ENCODE peak calls at places on chromosomes 5 and 9, in five cellular contexts. V, J, Y, H and B are unnamed samples.

GRCh38 chr5:179270581-179271300 is 74.5 kb downstream of the ADAMTS2 start:
- DNase-seq in V (peak), J (peak), Y (peak), H (peak), B (no peak)

GRCh38 chr5:172413601-172414000 is 40.7 kb downstream of the SH3PXD2B start:
- DNase-seq in V (no peak), J (no peak), Y (no peak), H (no peak), B (no peak)

GRCh38 chr5:174323878-174324281 is 278.4 kb downstream of the NSG2 start:
- DNase-seq in V (no peak), J (peak), Y (peak), H (no peak), B (peak)

GRCh38 chr5:11719888-11720481 is 184.3 kb downstream of the CTNND2 start:
- DNase-seq in V (no peak), J (peak), Y (no peak), H (peak), B (peak)

GRCh38 chr5:72920690-72921089 is 35.2 kb upstream of the FCHO2 start:
- DNase-seq in V (no peak), J (no peak), Y (peak), H (no peak), B (no peak)

GRCh38 chr9:123058834-123059233 is 25.4 kb downstream of the GPR21 start:
- DNase-seq in V (no peak), J (no peak), Y (peak), H (no peak), B (no peak)

GRCh38 chr5:176578391-176578808 is 29.3 kb downstream of the CDHR2 start:
- DNase-seq in V (no peak), J (peak), Y (peak), H (peak), B (peak)

GRCh38 chr9:100466171-100466827 is 6.7 kb upstream of the TMEFF1 start:
- DNase-seq in V (no peak), J (no peak), Y (no peak), H (no peak), B (no peak)

GRCh38 chr5:173989432-173990082 is 587 bp downstream of the C5orf47 start:
- DNase-seq in V (no peak), J (no peak), Y (no peak), H (no peak), B (no peak)

GRCh38 chr5:111200828-111201227 is 23.4 kb upstream of the CAMK4 start:
- DNase-seq in V (no peak), J (no peak), Y (no peak), H (no peak), B (no peak)

GRCh38 chr9:38380230-38380871 is 12.2 kb upstream of the ALDH1B1 start:
- DNase-seq in V (no peak), J (no peak), Y (peak), H (no peak), B (no peak)

GRCh38 chr5:93349613-93350012 is 231.4 kb downstream of the NR2F1-AS1 start:
- DNase-seq in V (no peak), J (no peak), Y (peak), H (no peak), B (no peak)

GRCh38 chr9:81390802-81391456 is 298.4 kb downstream of the TLE1 start:
- DNase-seq in V (no peak), J (no peak), Y (no peak), H (no peak), B (no peak)

GRCh38 chr9:95947118-95947517 is 71.6 kb downstream of the ERCC6L2 start:
- DNase-seq in V (no peak), J (no peak), Y (no peak), H (no peak), B (no peak)

GRCh38 chr9:27511771-27512170 is 12.3 kb upstream of the IFNK start:
- DNase-seq in V (no peak), J (no peak), Y (no peak), H (no peak), B (no peak)

GRCh38 chr5:40754381-40755092 is 1.2 kb downstream of the TTC33 start:
- DNase-seq in V (no peak), J (no peak), Y (peak), H (no peak), B (no peak)

GRCh38 chr9:123033352-123033751 is at the start of gene GPR21:
- DNase-seq in V (no peak), J (no peak), Y (no peak), H (no peak), B (no peak)

GRCh38 chr9:33225319-33226152 is 14.4 kb upstream of the SPINK4 start:
- DNase-seq in V (no peak), J (peak), Y (peak), H (peak), B (peak)

GRCh38 chr9:76873056-76873792 is 32.7 kb downstream of the PRUNE2 start:
- DNase-seq in V (no peak), J (no peak), Y (no peak), H (no peak), B (peak)

GRCh38 chr5:96427823-96428222 is 5.2 kb downstream of the PCSK1 start:
- DNase-seq in V (no peak), J (no peak), Y (peak), H (no peak), B (peak)

GRCh38 chr9:78714591-78714990 is 417.7 kb downstream of the PSAT1 start:
- DNase-seq in V (no peak), J (no peak), Y (no peak), H (no peak), B (no peak)

GRCh38 chr5:130002183-130002582 is 97.9 kb downstream of the CHSY3 start:
- DNase-seq in V (no peak), J (no peak), Y (no peak), H (no peak), B (no peak)

GRCh38 chr9:20811872-20812271 is 127.8 kb downstream of the FOCAD start:
- DNase-seq in V (no peak), J (no peak), Y (peak), H (no peak), B (no peak)

GRCh38 chr5:133995903-133996563 is 8.7 kb downstream of the VDAC1 start:
- DNase-seq in V (no peak), J (no peak), Y (no peak), H (no peak), B (no peak)

GRCh38 chr9:128415222-128415621 is 5.4 kb upstream of the CERCAM start:
- DNase-seq in V (no peak), J (no peak), Y (no peak), H (peak), B (no peak)

GRCh38 chr5:98268162-98268860 is 505.2 kb upstream of the RGMB start:
- DNase-seq in V (no peak), J (no peak), Y (no peak), H (no peak), B (no peak)

DNA sequence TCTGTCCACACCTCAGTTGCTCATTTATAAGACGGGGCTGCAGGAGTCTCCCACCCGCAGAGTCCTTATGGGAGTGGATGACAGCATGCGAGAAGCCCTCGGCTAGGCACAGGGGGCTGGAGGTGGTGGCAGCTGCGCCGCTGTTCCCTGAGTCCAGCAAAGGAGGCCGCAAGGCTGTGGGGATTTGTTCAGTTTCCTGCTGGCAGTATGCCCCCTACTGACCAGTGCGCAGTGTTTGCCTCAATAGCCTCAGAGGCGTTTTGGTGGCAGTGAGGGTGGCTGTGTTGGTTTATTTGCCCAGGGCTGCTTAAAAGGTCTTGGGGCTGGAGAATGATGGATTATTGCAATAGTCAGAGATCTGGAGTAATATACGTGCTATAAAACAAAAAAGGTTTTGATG is 176.3 kb upstream of the OTULINL start:
- DNase-seq in V (no peak), J (peak), Y (no peak), H (peak), B (no peak)
- TF ChIP-seq CTCF in V (no peak), J (peak), Y (peak), H (no peak), B (peak)

GRCh38 chr9:131739192-131739961 is 499 bp downstream of the RAPGEF1 start:
- DNase-seq in V (peak), J (peak), Y (no peak), H (peak), B (peak)
- TF ChIP-seq CTCF in V (no peak), J (no peak), Y (peak), H (no peak), B (no peak)

GRCh38 chr5:148687871-148688270 is 33.5 kb upstream of the HTR4 start:
- DNase-seq in V (no peak), J (no peak), Y (no peak), H (no peak), B (no peak)

GRCh38 chr5:148685520-148686134 is 31.3 kb upstream of the HTR4 start:
- DNase-seq in V (no peak), J (no peak), Y (no peak), H (no peak), B (no peak)

GRCh38 chr5:148684528-148684927 is 30.2 kb upstream of the HTR4 start:
- DNase-seq in V (no peak), J (no peak), Y (no peak), H (no peak), B (no peak)

GRCh38 chr5:148688787-148689186 is 34.5 kb upstream of the HTR4 start:
- DNase-seq in V (no peak), J (no peak), Y (no peak), H (no peak), B (no peak)

GRCh38 chr5:148687427-148687826 is 33.1 kb upstream of the HTR4 start:
- DNase-seq in V (no peak), J (peak), Y (peak), H (peak), B (peak)
- TF ChIP-seq CTCF in V (no peak), J (peak), Y (peak), H (peak), B (peak)

GRCh38 chr5:54742417-54742889 is 224.9 kb downstream of the SNX18 start:
- DNase-seq in V (no peak), J (no peak), Y (peak), H (peak), B (no peak)
- TF ChIP-seq CTCF in V (no peak), J (no peak), Y (peak), H (no peak), B (no peak)

GRCh38 chr5:37836173-37837100 is 3.4 kb downstream of the GDNF start:
- DNase-seq in V (peak), J (no peak), Y (peak), H (no peak), B (peak)

GRCh38 chr5:37838933-37839341 is 904 bp downstream of the GDNF start:
- DNase-seq in V (peak), J (no peak), Y (no peak), H (no peak), B (peak)

GRCh38 chr5:37839441-37840035 is 303 bp downstream of the GDNF start:
- DNase-seq in V (peak), J (peak), Y (peak), H (no peak), B (peak)

GRCh38 chr5:37837101-37838032 is 2.5 kb downstream of the GDNF start:
- DNase-seq in V (peak), J (peak), Y (peak), H (peak), B (peak)

GRCh38 chr5:37838152-37838932 is 1.5 kb downstream of the GDNF start:
- DNase-seq in V (peak), J (peak), Y (peak), H (no peak), B (peak)
- TF ChIP-seq CTCF in V (no peak), J (peak), Y (peak), H (no peak), B (no peak)

GRCh38 chr5:159972538-159973362 is 36.2 kb upstream of the TTC1 start:
- DNase-seq in V (no peak), J (no peak), Y (no peak), H (no peak), B (no peak)

GRCh38 chr5:159976921-159977320 is 32.0 kb upstream of the TTC1 start:
- DNase-seq in V (no peak), J (no peak), Y (no peak), H (no peak), B (no peak)

GRCh38 chr5:159971931-159972461 is 36.9 kb upstream of the TTC1 start:
- DNase-seq in V (no peak), J (peak), Y (no peak), H (no peak), B (peak)

GRCh38 chr5:159978358-159978757 is 30.6 kb upstream of the TTC1 start:
- DNase-seq in V (no peak), J (peak), Y (no peak), H (no peak), B (no peak)

GRCh38 chr5:159975462-159976019 is 33.4 kb upstream of the TTC1 start:
- DNase-seq in V (no peak), J (peak), Y (peak), H (peak), B (peak)
- TF ChIP-seq CTCF in V (no peak), J (peak), Y (peak), H (no peak), B (no peak)